ENCODE peak calls at places on chromosomes 16 and 17, in six cellular contexts. Y, V, E, J, Q and K are unnamed samples.

GRCh38 chr16:68506331-68507053 is 32.6 kb upstream of the ZFP90 start:
- DNase-seq in Y (no peak), V (no peak), E (no peak), J (no peak), Q (no peak), K (no peak)

GRCh38 chr17:47808830-47809480 is 12.6 kb downstream of the OSBPL7 start:
- DNase-seq in Y (no peak), V (no peak), E (no peak), J (no peak), Q (no peak), K (no peak)

GRCh38 chr17:82932146-82933005 is 92.6 kb upstream of the ZNF750 start:
- DNase-seq in Y (no peak), V (no peak), E (no peak), J (no peak), Q (peak; percentile 26), K (no peak)

GRCh38 chr16:57535680-57536305 is 578 bp downstream of the CCDC102A start:
- DNase-seq in Y (peak; percentile 93), V (peak; percentile 89), E (peak; percentile 97), J (peak; percentile 89), Q (peak; percentile 96), K (peak; percentile 81)

GRCh38 chr17:18093616-18094408 is 6.1 kb downstream of the DRG2 start:
- DNase-seq in Y (no peak), V (no peak), E (no peak), J (no peak), Q (no peak), K (no peak)

GRCh38 chr17:77200711-77201110 is 59.9 kb downstream of the SEC14L1 start:
- DNase-seq in Y (no peak), V (no peak), E (no peak), J (no peak), Q (no peak), K (no peak)

GRCh38 chr17:74573169-74573568 is 5.9 kb upstream of the CD300H start:
- DNase-seq in Y (no peak), V (no peak), E (no peak), J (no peak), Q (no peak), K (no peak)

GRCh38 chr17:6067060-6067459 is 3.1 kb upstream of the WSCD1 start:
- DNase-seq in Y (no peak), V (no peak), E (no peak), J (no peak), Q (no peak), K (no peak)

GRCh38 chr16:67430504-67431076 is 331 bp upstream of the HSD11B2 start:
- DNase-seq in Y (peak; percentile 37), V (peak; percentile 44), E (no peak), J (no peak), Q (no peak), K (no peak)

GRCh38 chr17:41784207-41784744 is 2.2 kb downstream of the JUP start:
- DNase-seq in Y (no peak), V (no peak), E (no peak), J (no peak), Q (no peak), K (no peak)

GRCh38 chr16:21023509-21024202 is 123.1 kb downstream of the LYRM1 start:
- DNase-seq in Y (no peak), V (no peak), E (no peak), J (no peak), Q (no peak), K (no peak)

GRCh38 chr17:82105882-82106696 is 8.1 kb upstream of the FASN start:
- DNase-seq in Y (peak; percentile 69), V (no peak), E (peak; percentile 77), J (no peak), Q (no peak), K (no peak)

GRCh38 chr17:29663155-29663554 is 40.4 kb upstream of the CORO6 start:
- DNase-seq in Y (no peak), V (no peak), E (no peak), J (no peak), Q (no peak), K (no peak)

GRCh38 chr17:80917716-80918560 is 73.7 kb upstream of the CHMP6 start:
- DNase-seq in Y (no peak), V (no peak), E (no peak), J (no peak), Q (peak; percentile 61), K (peak; percentile 16)

GRCh38 chr16:11601911-11602310 is 15.2 kb upstream of the LITAF start:
- DNase-seq in Y (no peak), V (no peak), E (no peak), J (no peak), Q (no peak), K (no peak)

GRCh38 chr16:49075709-49076108 is 205.9 kb downstream of the CBLN1 start:
- DNase-seq in Y (no peak), V (no peak), E (no peak), J (no peak), Q (no peak), K (no peak)

GRCh38 chr17:75698659-75699058 is 22.6 kb upstream of the ITGB4 start:
- DNase-seq in Y (no peak), V (peak; percentile 66), E (peak; percentile 0), J (no peak), Q (no peak), K (no peak)

GRCh38 chr17:82767041-82767754 is 15.3 kb downstream of the TBCD start:
- DNase-seq in Y (peak; percentile 60), V (no peak), E (no peak), J (peak; percentile 58), Q (no peak), K (peak; percentile 49)

GRCh38 chr16:66899945-66900688 is 18.6 kb downstream of the CDH16 start:
- DNase-seq in Y (no peak), V (peak; percentile 18), E (peak; percentile 81), J (peak; percentile 82), Q (no peak), K (peak; percentile 86)